ENCODE peak calls at places on chromosomes 16 and 17, in nine cellular contexts. F, Y, A, V, M, B, Z, L and S are unnamed samples.

GRCh38 chr16:23402100-23402499 is 50.9 kb downstream of the COG7 start:
- DNase-seq in M (no peak), A (no peak), V (no peak), Y (no peak), B (no peak), L (no peak), F (no peak), Z (no peak), S (no peak)

GRCh38 chr17:7987112-7987893 is 15.1 kb upstream of the GUCY2D start:
- DNase-seq in A (no peak), V (no peak), M (no peak), Y (no peak), F (no peak), L (no peak), B (no peak), Z (no peak), S (no peak)

GRCh38 chr17:47717845-47718621 is 15.0 kb upstream of the TBX21 start:
- DNase-seq in F (no peak), M (no peak), B (no peak), A (no peak), L (no peak), Z (no peak), V (no peak), Y (no peak), S (no peak)

GRCh38 chr17:63843387-63844292 is 1.2 kb upstream of the SMARCD2 start:
- DNase-seq in A (no peak), Y (peak; percentile 23), F (peak; percentile 26), B (peak; percentile 74), Z (peak; percentile 38), L (peak; percentile 53), V (no peak), M (no peak), S (no peak)

GRCh38 chr16:87694441-87695125 is 71.2 kb downstream of the KLHDC4 start:
- DNase-seq in V (no peak), M (no peak), Z (no peak), B (no peak), L (no peak), F (no peak), A (no peak), Y (no peak), S (no peak)

GRCh38 chr17:50052241-50052788 is 3.6 kb upstream of the ITGA3 start:
- DNase-seq in Z (no peak), F (no peak), L (no peak), B (peak; percentile 19), V (no peak), Y (no peak), M (no peak), A (no peak), S (no peak)

GRCh38 chr17:75610103-75610984 is 22.7 kb downstream of the MYO15B start:
- DNase-seq in L (no peak), B (peak; percentile 26), M (no peak), Z (no peak), A (no peak), F (peak; percentile 80), Y (no peak), V (peak; percentile 93), S (no peak)

GRCh38 chr16:27651299-27651698 is 101.4 kb downstream of the KATNIP start:
- DNase-seq in L (no peak), V (no peak), Y (no peak), M (no peak), Z (no peak), F (no peak), B (no peak), A (no peak), S (no peak)

GRCh38 chr17:44760474-44761308 is 1.9 kb downstream of the ADAM11 start:
- DNase-seq in F (no peak), L (no peak), Z (no peak), M (no peak), B (no peak), A (no peak), V (no peak), Y (no peak), S (no peak)

GRCh38 chr16:89557230-89557935 is 3.1 kb upstream of the RPL13 start:
- DNase-seq in M (peak; percentile 43), V (peak; percentile 78), A (no peak), L (peak; percentile 82), F (peak; percentile 35), B (peak; percentile 92), Z (peak; percentile 84), Y (peak; percentile 67), S (peak; percentile 49)

GRCh38 chr17:40427002-40427491 is 9.4 kb upstream of the TOP2A start:
- DNase-seq in M (no peak), Z (no peak), A (no peak), V (no peak), F (no peak), B (no peak), L (no peak), Y (no peak), S (no peak)

GRCh38 chr16:19239756-19240155 is 45.8 kb upstream of the CLEC19A start:
- DNase-seq in B (no peak), Z (no peak), Y (no peak), M (no peak), L (no peak), V (no peak), A (no peak), F (no peak), S (no peak)
- H3K9me3 ChIP-seq in B (peaks cover 10% of the 10 kb centered on the region), Z (no peaks in the 10 kb centered on the region), Y (no peaks in the 10 kb centered on the region), M (peaks cover 9% of the 10 kb centered on the region), L (peaks cover 28% of the 10 kb centered on the region), V (peaks cover 11% of the 10 kb centered on the region), A (no peaks in the 10 kb centered on the region), F (peaks cover 10% of the 10 kb centered on the region), S (no peaks in the 10 kb centered on the region)

DNA sequence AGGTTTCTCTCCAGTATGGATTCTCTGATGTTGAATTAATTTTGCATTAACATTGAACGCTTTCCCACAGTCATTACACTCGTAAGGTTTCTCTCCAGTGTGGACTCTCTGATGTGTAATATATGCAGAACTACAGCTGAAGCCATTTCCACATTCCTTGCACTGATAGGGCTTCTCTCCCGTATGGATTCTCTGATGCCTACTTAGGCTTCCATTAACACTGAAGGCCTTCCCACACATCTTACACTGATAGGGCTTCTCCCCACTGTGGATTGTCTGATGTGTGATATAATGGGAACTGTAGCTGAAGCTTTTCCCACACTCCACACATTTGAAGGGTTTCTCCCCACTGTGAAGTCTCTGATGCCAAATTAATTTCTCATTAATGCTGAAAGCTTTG is 7.2 kb upstream of the TLE7 start:
- DNase-seq in M (no peak), Y (no peak), A (no peak), V (no peak), B (no peak), L (no peak), F (no peak), Z (no peak), S (no peak)
- H3K9me3 ChIP-seq in M (peaks cover 92% of the 10 kb centered on the region), Y (peaks cover 37% of the 10 kb centered on the region), A (peaks cover 12% of the 10 kb centered on the region), V (peaks cover 97% of the 10 kb centered on the region), B (peaks cover 95% of the 10 kb centered on the region), L (peaks cover 99% of the 10 kb centered on the region), F (peaks cover 54% of the 10 kb centered on the region), Z (peaks cover 25% of the 10 kb centered on the region), S (peaks cover 26% of the 10 kb centered on the region)

GRCh38 chr17:5181509-5182305 is 10.0 kb downstream of the ZNF594 start:
- DNase-seq in M (no peak), V (no peak), A (no peak), Y (no peak), L (no peak), Z (no peak), B (no peak), F (no peak), S (no peak)

GRCh38 chr17:5184284-5184683 is 7.4 kb downstream of the ZNF594 start:
- DNase-seq in Z (no peak), L (no peak), M (no peak), B (no peak), F (no peak), V (no peak), A (no peak), Y (no peak), S (no peak)

GRCh38 chr17:5179003-5179402 is 12.7 kb downstream of the ZNF594 start:
- DNase-seq in A (no peak), Y (no peak), L (no peak), V (no peak), Z (no peak), M (no peak), F (no peak), B (no peak), S (no peak)

GRCh38 chr17:5183410-5183793 is 8.3 kb downstream of the ZNF594 start:
- DNase-seq in V (no peak), B (no peak), Y (no peak), M (no peak), L (no peak), A (no peak), Z (no peak), F (no peak), S (no peak)

GRCh38 chr17:5182597-5183409 is 8.9 kb downstream of the ZNF594 start:
- DNase-seq in B (no peak), V (no peak), L (no peak), Y (no peak), Z (no peak), M (no peak), A (no peak), F (no peak), S (no peak)
- H3K9me3 ChIP-seq in B (peaks cover 100% of the 10 kb centered on the region), V (peaks cover 100% of the 10 kb centered on the region), L (peaks cover 100% of the 10 kb centered on the region), Y (peaks cover 73% of the 10 kb centered on the region), Z (peaks cover 15% of the 10 kb centered on the region), M (peaks cover 98% of the 10 kb centered on the region), A (peaks cover 37% of the 10 kb centered on the region), F (peaks cover 82% of the 10 kb centered on the region), S (peaks cover 38% of the 10 kb centered on the region)

GRCh38 chr16:3304370-3304769 is 860 bp downstream of the TIGD7 start:
- DNase-seq in A (no peak), M (no peak), V (no peak), L (no peak), Y (no peak), B (no peak), Z (no peak), F (no peak), S (no peak)
- H3K9me3 ChIP-seq in A (peaks cover 4% of the 10 kb centered on the region), M (peaks cover 51% of the 10 kb centered on the region), V (peaks cover 92% of the 10 kb centered on the region), L (peaks cover 86% of the 10 kb centered on the region), Y (peaks cover 20% of the 10 kb centered on the region), B (peaks cover 53% of the 10 kb centered on the region), Z (no peaks in the 10 kb centered on the region), F (peaks cover 76% of the 10 kb centered on the region), S (peaks cover 16% of the 10 kb centered on the region)

GRCh38 chr16:35560637-35560984 is 2101.2 kb downstream of the TP53TG3F start:
- DNase-seq in A (no peak), F (no peak), L (no peak), V (no peak), Y (no peak), M (no peak), B (no peak), Z (no peak), S (no peak)

GRCh38 chr16:35564148-35564547 is 2104.7 kb downstream of the TP53TG3F start:
- DNase-seq in L (no peak), A (no peak), F (no peak), V (no peak), M (no peak), B (no peak), Y (no peak), Z (no peak), S (no peak)

GRCh38 chr16:35561346-35561745 is 2101.9 kb downstream of the TP53TG3F start:
- DNase-seq in A (no peak), M (no peak), Z (no peak), B (no peak), V (no peak), F (no peak), L (no peak), Y (no peak), S (no peak)

GRCh38 chr16:35562919-35563318 is 2103.5 kb downstream of the TP53TG3F start:
- DNase-seq in Z (no peak), F (no peak), L (no peak), B (no peak), A (no peak), M (no peak), Y (no peak), V (no peak), S (no peak)

GRCh38 chr16:35562471-35562870 is 2103.1 kb downstream of the TP53TG3F start:
- DNase-seq in L (no peak), V (no peak), A (no peak), F (no peak), M (no peak), Z (no peak), B (no peak), Y (no peak), S (no peak)
- H3K9me3 ChIP-seq in L (no peaks in the 10 kb centered on the region), V (no peaks in the 10 kb centered on the region), A (peaks cover 27% of the 10 kb centered on the region), F (no peaks in the 10 kb centered on the region), M (no peaks in the 10 kb centered on the region), Z (no peaks in the 10 kb centered on the region), B (no peaks in the 10 kb centered on the region), Y (no peaks in the 10 kb centered on the region), S (peaks cover 4% of the 10 kb centered on the region)